ENCODE peak calls at places on chromosomes 16 and 17, in ten cellular contexts. E is right atrium auricular region; V is K562; S is cardiac muscle cell; Z is body of pancreas; R is spleen; J is IMR-90; T is fibroblast of lung; P is heart right ventricle; K is CD4-positive, alpha-beta T cell. U is an unnamed sample.

GRCh38 chr17:67151717-67152116 is 93.3 kb downstream of the HELZ start:
- DNase-seq in E (no peak), V (no peak), S (peak), Z (no peak), R (no peak), J (peak), T (peak), P (no peak), K (no peak), U (peak)

GRCh38 chr17:143785-144281 is 6.5 kb downstream of the SCGB1C2 start:
- DNase-seq in E (peak), V (peak), S (peak), Z (peak), R (peak), J (peak), T (peak), P (peak), K (peak), U (peak)

GRCh38 chr16:14306485-14307058 is 235.5 kb downstream of the MRTFB start:
- DNase-seq in E (no peak), V (no peak), S (no peak), Z (no peak), R (no peak), J (no peak), T (no peak), P (no peak), K (no peak), U (no peak)

GRCh38 chr17:9517396-9517795 is 58.2 kb downstream of the STX8 start:
- DNase-seq in E (no peak), V (no peak), S (no peak), Z (no peak), R (no peak), J (no peak), T (no peak), P (no peak), K (no peak), U (no peak)

GRCh38 chr17:41966453-41967140 is at the start of gene CNP:
- DNase-seq in E (peak), V (peak), S (peak), Z (peak), R (peak), J (peak), T (peak), P (peak), K (peak), U (peak)

GRCh38 chr16:82016964-82017363 is 5.7 kb upstream of the SDR42E1 start:
- DNase-seq in E (no peak), V (no peak), S (peak), Z (no peak), R (no peak), J (no peak), T (peak), P (no peak), K (no peak), U (no peak)

GRCh38 chr17:21385281-21385845 is 9.2 kb downstream of the KCNJ12 start:
- DNase-seq in E (no peak), V (no peak), S (no peak), Z (no peak), R (no peak), J (no peak), T (no peak), P (no peak), K (no peak), U (no peak)

GRCh38 chr16:75938818-75939217 is 212.5 kb upstream of the CPHXL start:
- DNase-seq in E (no peak), V (no peak), S (no peak), Z (no peak), R (no peak), J (peak), T (peak), P (no peak), K (no peak), U (peak)

GRCh38 chr17:49756323-49756722 is 7.6 kb downstream of the FAM117A start:
- DNase-seq in E (no peak), V (no peak), S (no peak), Z (no peak), R (no peak), J (no peak), T (no peak), P (no peak), K (no peak), U (no peak)

GRCh38 chr17:76569607-76570279 is 15.9 kb downstream of the ST6GALNAC2 start:
- DNase-seq in E (no peak), V (no peak), S (peak), Z (peak), R (peak), J (no peak), T (no peak), P (peak), K (no peak), U (no peak)

DNA sequence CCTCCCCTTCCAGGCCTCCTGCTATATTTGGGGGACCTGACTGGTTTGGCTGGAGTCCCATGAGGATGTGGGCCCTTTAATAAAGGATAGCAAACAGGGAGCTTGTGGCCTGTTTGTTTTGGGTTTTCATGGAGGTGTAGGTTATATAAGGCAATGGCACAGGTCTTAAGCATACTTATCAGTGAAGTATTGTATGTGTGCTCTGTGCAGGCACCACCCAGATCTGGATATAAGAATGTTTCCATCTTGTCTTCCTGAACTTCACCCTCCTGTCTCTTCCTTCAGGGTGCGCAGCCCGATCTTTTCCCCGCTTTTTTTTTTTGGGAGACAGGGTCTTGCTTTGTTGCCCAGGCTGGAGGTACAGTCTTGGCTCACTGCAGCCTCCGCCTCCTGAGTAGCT is 10.6 kb downstream of the SLC52A1 start:
- DNase-seq in E (no peak), V (no peak), S (no peak), Z (no peak), R (no peak), J (no peak), T (no peak), P (no peak), K (no peak), U (no peak)
- H3K27ac ChIP-seq in E (no peak), V (no peak), S (no peak), Z (no peak), R (no peak), J (no peak), T (no peak), P (no peak), K (no peak), U (peak)

DNA sequence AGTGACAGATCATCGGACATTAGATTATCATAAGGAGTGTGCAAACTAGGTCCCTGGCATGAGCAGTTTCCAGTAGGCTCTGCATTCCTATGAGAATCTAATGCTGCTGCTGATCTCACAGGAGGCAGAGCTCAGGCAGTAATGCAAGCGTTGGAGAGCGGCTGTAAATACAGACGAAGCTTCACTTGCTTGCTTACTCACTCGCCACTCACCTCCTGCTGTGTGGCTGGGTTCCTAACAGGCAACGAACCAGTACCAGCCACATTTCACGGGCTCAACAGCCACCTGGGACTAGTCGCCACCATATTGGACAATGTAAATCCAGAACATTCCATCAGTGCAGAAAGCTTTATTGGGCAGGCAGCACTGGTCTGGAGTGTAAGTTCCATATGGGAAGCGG is 7.7 kb downstream of the JPH3 start:
- DNase-seq in E (no peak), V (no peak), S (no peak), Z (no peak), R (no peak), J (no peak), T (no peak), P (no peak), K (no peak), U (no peak)
- TF ChIP-seq CTCF in E (no peak), V (no peak), S (no peak), Z (no peak), R (no peak), J (no peak), T (no peak), P (no peak), K (no peak), U (no peak)

DNA sequence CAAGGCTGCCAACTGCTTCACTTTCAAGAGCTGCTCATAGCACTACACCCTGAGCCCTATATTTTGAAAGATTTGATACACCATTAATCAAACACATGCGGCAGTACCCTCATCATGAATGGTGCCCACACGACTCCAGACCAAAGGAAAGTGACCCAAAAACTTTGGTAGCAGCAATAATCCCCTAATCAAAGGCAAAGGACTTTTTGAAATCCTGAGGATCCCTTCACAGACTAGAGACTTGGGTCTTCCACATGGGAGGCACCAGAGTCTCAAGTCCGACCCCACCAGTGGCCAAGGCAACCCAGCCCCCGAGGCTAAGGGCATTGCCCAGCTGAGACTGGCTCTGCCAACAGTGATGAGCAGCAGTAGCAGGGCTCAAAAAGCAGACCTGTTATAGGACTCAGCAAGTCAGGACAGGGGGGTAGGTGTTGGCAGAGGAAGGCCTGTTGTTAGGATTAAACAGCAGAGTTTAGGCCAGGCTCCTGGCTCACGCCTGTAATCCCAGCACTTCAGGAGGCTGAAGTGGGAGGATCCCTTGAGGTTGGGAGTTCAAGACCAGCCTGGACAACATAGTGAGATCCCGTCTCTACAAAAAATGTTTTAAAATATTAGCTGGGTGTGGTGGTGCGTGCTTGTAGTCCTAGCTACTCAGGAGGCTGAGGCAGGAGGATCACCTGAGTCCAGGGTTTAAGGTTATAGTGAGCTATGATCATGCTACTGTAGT is 3.2 kb downstream of the TRIM25 start:
- DNase-seq in E (no peak), V (no peak), S (no peak), Z (no peak), R (no peak), J (no peak), T (no peak), P (no peak), K (no peak), U (no peak)
- H3K27ac ChIP-seq in E (peak), V (peak), S (no peak), Z (no peak), R (peak), J (no peak), T (no peak), P (peak), K (no peak), U (peak)

GRCh38 chr17:16463341-16464000 is 28.5 kb downstream of the LRRC75A start:
- DNase-seq in E (no peak), V (no peak), S (peak), Z (peak), R (peak), J (peak), T (peak), P (peak), K (no peak), U (peak)
- TF ChIP-seq CTCF in E (peak), V (no peak), S (no peak), Z (no peak), R (peak), J (peak), T (no peak), P (no peak), K (no peak), U (peak)

GRCh38 chr16:67807148-67807682 is 526 bp downstream of the TSNAXIP1 start:
- DNase-seq in E (no peak), V (no peak), S (no peak), Z (no peak), R (no peak), J (no peak), T (no peak), P (no peak), K (no peak), U (no peak)
- H3K27ac ChIP-seq in E (peak), V (no peak), S (no peak), Z (no peak), R (peak), J (no peak), T (peak), P (peak), K (peak), U (peak)

U was measured in RWPE1.